ENCODE peak calls at places on chromosomes 4 and X, in five cellular contexts. One of them, this sample, is unnamed.

GRCh38 chr4:86614896-86615295 is 20.8 kb downstream of the PTPN13 start:
- DNase-seq in HTR-8/SVneo: no peak
- DNase-seq in fibroblast of lung: no peak
- DNase-seq in AG20443: no peak
- DNase-seq in GDM1: no peak
- DNase-seq in this sample: no peak

GRCh38 chr4:73872331-73873108 is 3.3 kb downstream of the CXCL1 start:
- DNase-seq in HTR-8/SVneo: no peak
- DNase-seq in fibroblast of lung: no peak
- DNase-seq in AG20443: no peak
- DNase-seq in GDM1: no peak
- DNase-seq in this sample: no peak

GRCh38 chr4:95742179-95742578 is 97.7 kb upstream of the PDHA2 start:
- DNase-seq in HTR-8/SVneo: no peak
- DNase-seq in fibroblast of lung: no peak
- DNase-seq in AG20443: no peak
- DNase-seq in GDM1: no peak
- DNase-seq in this sample: no peak

GRCh38 chr4:167906851-167907250 is 185.5 kb upstream of the ANXA10 start:
- DNase-seq in HTR-8/SVneo: no peak
- DNase-seq in fibroblast of lung: no peak
- DNase-seq in AG20443: no peak
- DNase-seq in GDM1: no peak
- DNase-seq in this sample: no peak

GRCh38 chrX:131827935-131828334 is 195.2 kb upstream of the STK26 start:
- DNase-seq in HTR-8/SVneo: no peak
- DNase-seq in fibroblast of lung: no peak
- DNase-seq in AG20443: no peak
- DNase-seq in GDM1: peak
- DNase-seq in this sample: no peak

GRCh38 chr4:136458326-136458725 is 1074.0 kb downstream of the PCDH18 start:
- DNase-seq in HTR-8/SVneo: no peak
- DNase-seq in fibroblast of lung: no peak
- DNase-seq in AG20443: no peak
- DNase-seq in GDM1: no peak
- DNase-seq in this sample: no peak

GRCh38 chr4:91113130-91113706 is 986.0 kb downstream of the CCSER1 start:
- DNase-seq in HTR-8/SVneo: peak
- DNase-seq in fibroblast of lung: peak
- DNase-seq in AG20443: peak
- DNase-seq in GDM1: no peak
- DNase-seq in this sample: no peak

GRCh38 chrX:54043696-54044125 is 562 bp downstream of the PHF8 start:
- DNase-seq in HTR-8/SVneo: peak
- DNase-seq in fibroblast of lung: no peak
- DNase-seq in AG20443: peak
- DNase-seq in GDM1: no peak
- DNase-seq in this sample: peak

GRCh38 chr4:6566582-6567190 is 8.3 kb upstream of the MAN2B2 start:
- DNase-seq in HTR-8/SVneo: no peak
- DNase-seq in fibroblast of lung: no peak
- DNase-seq in AG20443: no peak
- DNase-seq in GDM1: no peak
- DNase-seq in this sample: no peak

GRCh38 chr4:54745031-54745770 is 87.4 kb downstream of the KIT start:
- DNase-seq in HTR-8/SVneo: no peak
- DNase-seq in fibroblast of lung: no peak
- DNase-seq in AG20443: no peak
- DNase-seq in GDM1: no peak
- DNase-seq in this sample: no peak

GRCh38 chrX:1246816-1247215 is 21.8 kb upstream of the CSF2RA start:
- DNase-seq in HTR-8/SVneo: peak
- DNase-seq in fibroblast of lung: peak
- DNase-seq in AG20443: peak
- DNase-seq in GDM1: peak
- DNase-seq in this sample: peak

GRCh38 chrX:34578237-34578636 is 78.8 kb downstream of the TMEM47 start:
- DNase-seq in HTR-8/SVneo: peak
- DNase-seq in fibroblast of lung: peak
- DNase-seq in AG20443: peak
- DNase-seq in GDM1: no peak
- DNase-seq in this sample: no peak

GRCh38 chr4:93409035-93409434 is 419.5 kb upstream of the ATOH1 start:
- DNase-seq in HTR-8/SVneo: no peak
- DNase-seq in fibroblast of lung: no peak
- DNase-seq in AG20443: no peak
- DNase-seq in GDM1: no peak
- DNase-seq in this sample: no peak

GRCh38 chr4:10639100-10639499 is 45.5 kb downstream of the CLNK start:
- DNase-seq in HTR-8/SVneo: no peak
- DNase-seq in fibroblast of lung: no peak
- DNase-seq in AG20443: no peak
- DNase-seq in GDM1: no peak
- DNase-seq in this sample: no peak

GRCh38 chrX:46620505-46620904 is 46.9 kb downstream of the CHST7 start:
- DNase-seq in HTR-8/SVneo: no peak
- DNase-seq in fibroblast of lung: peak
- DNase-seq in AG20443: no peak
- DNase-seq in GDM1: no peak
- DNase-seq in this sample: no peak

GRCh38 chr4:121070274-121070673 is 2.1 kb downstream of the NDNF start:
- DNase-seq in HTR-8/SVneo: no peak
- DNase-seq in fibroblast of lung: no peak
- DNase-seq in AG20443: no peak
- DNase-seq in GDM1: no peak
- DNase-seq in this sample: peak

GRCh38 chr4:184318852-184319251 is 101.2 kb upstream of the ENPP6 start:
- DNase-seq in HTR-8/SVneo: no peak
- DNase-seq in fibroblast of lung: no peak
- DNase-seq in AG20443: no peak
- DNase-seq in GDM1: no peak
- DNase-seq in this sample: no peak

GRCh38 chr4:15479913-15480185 is 10.2 kb downstream of the CC2D2A start:
- DNase-seq in HTR-8/SVneo: no peak
- DNase-seq in fibroblast of lung: peak
- DNase-seq in AG20443: peak
- DNase-seq in GDM1: no peak
- DNase-seq in this sample: no peak

GRCh38 chr4:108336076-108336475 is 167.3 kb upstream of the LEF1 start:
- DNase-seq in HTR-8/SVneo: no peak
- DNase-seq in fibroblast of lung: no peak
- DNase-seq in AG20443: no peak
- DNase-seq in GDM1: no peak
- DNase-seq in this sample: no peak

GRCh38 chr4:1792832-1793495 is at the start of gene FGFR3:
- DNase-seq in HTR-8/SVneo: peak
- DNase-seq in fibroblast of lung: no peak
- DNase-seq in AG20443: peak
- DNase-seq in GDM1: peak
- DNase-seq in this sample: no peak

GRCh38 chr4:23851455-23851854 is 38.4 kb downstream of the PPARGC1A start:
- DNase-seq in HTR-8/SVneo: no peak
- DNase-seq in fibroblast of lung: no peak
- DNase-seq in AG20443: no peak
- DNase-seq in GDM1: no peak
- DNase-seq in this sample: no peak

GRCh38 chr4:103400405-103400804 is 202.3 kb upstream of the CENPE start:
- DNase-seq in HTR-8/SVneo: no peak
- DNase-seq in fibroblast of lung: no peak
- DNase-seq in AG20443: no peak
- DNase-seq in GDM1: no peak
- DNase-seq in this sample: no peak

GRCh38 chr4:149784018-149784417 is 31.6 kb downstream of the IQCM start:
- DNase-seq in HTR-8/SVneo: no peak
- DNase-seq in fibroblast of lung: no peak
- DNase-seq in AG20443: no peak
- DNase-seq in GDM1: no peak
- DNase-seq in this sample: no peak

GRCh38 chr4:127685292-127685691 is 44.9 kb upstream of the SLC25A31 start:
- DNase-seq in HTR-8/SVneo: peak
- DNase-seq in fibroblast of lung: no peak
- DNase-seq in AG20443: no peak
- DNase-seq in GDM1: no peak
- DNase-seq in this sample: no peak

GRCh38 chr4:144583658-144584057 is 62.3 kb upstream of the HHIP start:
- DNase-seq in HTR-8/SVneo: no peak
- DNase-seq in fibroblast of lung: peak
- DNase-seq in AG20443: no peak
- DNase-seq in GDM1: no peak
- DNase-seq in this sample: no peak

GRCh38 chrX:40085086-40085551 is 12.6 kb downstream of the BCOR start:
- DNase-seq in HTR-8/SVneo: no peak
- DNase-seq in fibroblast of lung: peak
- DNase-seq in AG20443: peak
- DNase-seq in GDM1: no peak
- DNase-seq in this sample: no peak

GRCh38 chrX:70444326-70445196 is at the start of gene DLG3:
- DNase-seq in HTR-8/SVneo: peak
- DNase-seq in fibroblast of lung: peak
- DNase-seq in AG20443: peak
- DNase-seq in GDM1: no peak
- DNase-seq in this sample: no peak

GRCh38 chr4:46930866-46931265 is 21.8 kb upstream of the COX7B2 start:
- DNase-seq in HTR-8/SVneo: no peak
- DNase-seq in fibroblast of lung: no peak
- DNase-seq in AG20443: no peak
- DNase-seq in GDM1: no peak
- DNase-seq in this sample: no peak

GRCh38 chr4:52037730-52038108 is 380 bp downstream of the SGCB start:
- DNase-seq in HTR-8/SVneo: peak
- DNase-seq in fibroblast of lung: peak
- DNase-seq in AG20443: peak
- DNase-seq in GDM1: no peak
- DNase-seq in this sample: peak

GRCh38 chr4:186227744-186228513 is 622 bp downstream of the KLKB1 start:
- DNase-seq in HTR-8/SVneo: no peak
- DNase-seq in fibroblast of lung: no peak
- DNase-seq in AG20443: no peak
- DNase-seq in GDM1: no peak
- DNase-seq in this sample: no peak

GRCh38 chr4:4854649-4855292 is 4.7 kb upstream of the MSX1 start:
- DNase-seq in HTR-8/SVneo: no peak
- DNase-seq in fibroblast of lung: no peak
- DNase-seq in AG20443: no peak
- DNase-seq in GDM1: no peak
- DNase-seq in this sample: no peak

GRCh38 chr4:3346146-3346545 is 53.3 kb downstream of the RGS12 start:
- DNase-seq in HTR-8/SVneo: peak
- DNase-seq in fibroblast of lung: peak
- DNase-seq in AG20443: peak
- DNase-seq in GDM1: peak
- DNase-seq in this sample: no peak

GRCh38 chrX:14932136-14932535 is 58.9 kb downstream of the MOSPD2 start:
- DNase-seq in HTR-8/SVneo: no peak
- DNase-seq in fibroblast of lung: no peak
- DNase-seq in AG20443: no peak
- DNase-seq in GDM1: no peak
- DNase-seq in this sample: no peak

GRCh38 chrX:72181178-72182125 is at the start of gene PIN4:
- DNase-seq in HTR-8/SVneo: peak
- DNase-seq in fibroblast of lung: peak
- DNase-seq in AG20443: peak
- DNase-seq in GDM1: peak
- DNase-seq in this sample: peak